ENCODE peak calls at places on chromosome 5, in five cellular contexts. One of them, this sample, is unnamed.

GRCh38 chr5:169416583-169417196 is 115.8 kb upstream of the SLIT3 start:
- DNase-seq in uterus: peak
- DNase-seq in BJ: no peak
- DNase-seq in right atrium auricular region: peak
- DNase-seq in neural progenitor cell: peak
- DNase-seq in this sample: peak

GRCh38 chr5:55187370-55187769 is 14.4 kb upstream of the CDC20B start:
- DNase-seq in uterus: no peak
- DNase-seq in BJ: no peak
- DNase-seq in right atrium auricular region: no peak
- DNase-seq in neural progenitor cell: peak
- DNase-seq in this sample: peak

GRCh38 chr5:159582756-159583523 is 252.7 kb upstream of the IL12B start:
- DNase-seq in uterus: no peak
- DNase-seq in BJ: no peak
- DNase-seq in right atrium auricular region: no peak
- DNase-seq in neural progenitor cell: no peak
- DNase-seq in this sample: peak

GRCh38 chr5:34957857-34958690 is 28.7 kb downstream of the DNAJC21 start:
- DNase-seq in uterus: peak
- DNase-seq in BJ: no peak
- DNase-seq in right atrium auricular region: no peak
- DNase-seq in neural progenitor cell: peak
- DNase-seq in this sample: peak

GRCh38 chr5:14322437-14323187 is 179.5 kb downstream of the TRIO start:
- DNase-seq in uterus: no peak
- DNase-seq in BJ: no peak
- DNase-seq in right atrium auricular region: no peak
- DNase-seq in neural progenitor cell: no peak
- DNase-seq in this sample: no peak

GRCh38 chr5:106521701-106522100 is 1149.0 kb downstream of the EFNA5 start:
- DNase-seq in uterus: no peak
- DNase-seq in BJ: no peak
- DNase-seq in right atrium auricular region: no peak
- DNase-seq in neural progenitor cell: no peak
- DNase-seq in this sample: peak

GRCh38 chr5:135310328-135310989 is 88.6 kb downstream of the MACROH2A1 start:
- DNase-seq in uterus: no peak
- DNase-seq in BJ: peak
- DNase-seq in right atrium auricular region: no peak
- DNase-seq in neural progenitor cell: no peak
- DNase-seq in this sample: peak

GRCh38 chr5:152584103-152584502 is 179.0 kb upstream of the NMUR2 start:
- DNase-seq in uterus: no peak
- DNase-seq in BJ: no peak
- DNase-seq in right atrium auricular region: no peak
- DNase-seq in neural progenitor cell: no peak
- DNase-seq in this sample: no peak

GRCh38 chr5:105968961-105969360 is 1701.8 kb downstream of the EFNA5 start:
- DNase-seq in uterus: no peak
- DNase-seq in BJ: no peak
- DNase-seq in right atrium auricular region: no peak
- DNase-seq in neural progenitor cell: no peak
- DNase-seq in this sample: peak

GRCh38 chr5:135549413-135549812 is 13.6 kb upstream of the NEUROG1 start:
- DNase-seq in uterus: no peak
- DNase-seq in BJ: no peak
- DNase-seq in right atrium auricular region: no peak
- DNase-seq in neural progenitor cell: no peak
- DNase-seq in this sample: no peak

GRCh38 chr5:59099270-59099994 is 516.6 kb downstream of the RAB3C start:
- DNase-seq in uterus: no peak
- DNase-seq in BJ: no peak
- DNase-seq in right atrium auricular region: no peak
- DNase-seq in neural progenitor cell: no peak
- DNase-seq in this sample: peak

GRCh38 chr5:77867914-77868313 is 91.8 kb upstream of the TBCA start:
- DNase-seq in uterus: no peak
- DNase-seq in BJ: no peak
- DNase-seq in right atrium auricular region: no peak
- DNase-seq in neural progenitor cell: no peak
- DNase-seq in this sample: no peak

GRCh38 chr5:172453206-172453985 is 929 bp downstream of the SH3PXD2B start:
- DNase-seq in uterus: peak
- DNase-seq in BJ: peak
- DNase-seq in right atrium auricular region: no peak
- DNase-seq in neural progenitor cell: peak
- DNase-seq in this sample: peak

GRCh38 chr5:112344540-112344939 is 74.5 kb downstream of the EPB41L4A start:
- DNase-seq in uterus: no peak
- DNase-seq in BJ: no peak
- DNase-seq in right atrium auricular region: no peak
- DNase-seq in neural progenitor cell: no peak
- DNase-seq in this sample: no peak

GRCh38 chr5:96370981-96371380 is 62.1 kb downstream of the PCSK1 start:
- DNase-seq in uterus: no peak
- DNase-seq in BJ: no peak
- DNase-seq in right atrium auricular region: no peak
- DNase-seq in neural progenitor cell: no peak
- DNase-seq in this sample: no peak

GRCh38 chr5:54309751-54310432 is 481 bp downstream of the ARL15 start:
- DNase-seq in uterus: peak
- DNase-seq in BJ: no peak
- DNase-seq in right atrium auricular region: peak
- DNase-seq in neural progenitor cell: peak
- DNase-seq in this sample: peak

GRCh38 chr5:57858905-57859304 is 376.3 kb upstream of the ACTBL2 start:
- DNase-seq in uterus: no peak
- DNase-seq in BJ: no peak
- DNase-seq in right atrium auricular region: no peak
- DNase-seq in neural progenitor cell: no peak
- DNase-seq in this sample: peak

GRCh38 chr5:124736814-124737186 is 9.6 kb downstream of the ZNF608 start:
- DNase-seq in uterus: no peak
- DNase-seq in BJ: no peak
- DNase-seq in right atrium auricular region: no peak
- DNase-seq in neural progenitor cell: no peak
- DNase-seq in this sample: no peak

GRCh38 chr5:154285661-154286408 is 95.3 kb downstream of the GALNT10 start:
- DNase-seq in uterus: no peak
- DNase-seq in BJ: no peak
- DNase-seq in right atrium auricular region: no peak
- DNase-seq in neural progenitor cell: peak
- DNase-seq in this sample: peak

GRCh38 chr5:126454081-126454480 is 30.9 kb downstream of the GRAMD2B start:
- DNase-seq in uterus: no peak
- DNase-seq in BJ: no peak
- DNase-seq in right atrium auricular region: no peak
- DNase-seq in neural progenitor cell: no peak
- DNase-seq in this sample: peak

GRCh38 chr5:17445185-17445584 is 52.8 kb upstream of the TAF11L2 start:
- DNase-seq in uterus: no peak
- DNase-seq in BJ: no peak
- DNase-seq in right atrium auricular region: no peak
- DNase-seq in neural progenitor cell: no peak
- DNase-seq in this sample: no peak

GRCh38 chr5:1730487-1730847 is 69.2 kb downstream of the MRPL36 start:
- DNase-seq in uterus: no peak
- DNase-seq in BJ: no peak
- DNase-seq in right atrium auricular region: peak
- DNase-seq in neural progenitor cell: no peak
- DNase-seq in this sample: no peak

GRCh38 chr5:35881758-35882157 is 25.1 kb downstream of the IL7R start:
- DNase-seq in uterus: no peak
- DNase-seq in BJ: no peak
- DNase-seq in right atrium auricular region: no peak
- DNase-seq in neural progenitor cell: no peak
- DNase-seq in this sample: no peak

GRCh38 chr5:121890297-121890858 is 38.7 kb downstream of the FTMT start:
- DNase-seq in uterus: no peak
- DNase-seq in BJ: no peak
- DNase-seq in right atrium auricular region: no peak
- DNase-seq in neural progenitor cell: peak
- DNase-seq in this sample: no peak

GRCh38 chr5:39080597-39081204 is 6.5 kb upstream of the RICTOR start:
- DNase-seq in uterus: peak
- DNase-seq in BJ: no peak
- DNase-seq in right atrium auricular region: peak
- DNase-seq in neural progenitor cell: peak
- DNase-seq in this sample: peak

GRCh38 chr5:158205992-158206391 is 347.0 kb upstream of the CLINT1 start:
- DNase-seq in uterus: no peak
- DNase-seq in BJ: no peak
- DNase-seq in right atrium auricular region: no peak
- DNase-seq in neural progenitor cell: no peak
- DNase-seq in this sample: no peak

GRCh38 chr5:177432143-177432904 is 5.8 kb downstream of the GRK6 start:
- DNase-seq in uterus: no peak
- DNase-seq in BJ: no peak
- DNase-seq in right atrium auricular region: no peak
- DNase-seq in neural progenitor cell: no peak
- DNase-seq in this sample: no peak
- H3K4me3 ChIP-seq in uterus: no peak
- H3K4me3 ChIP-seq in BJ: no peak
- H3K4me3 ChIP-seq in right atrium auricular region: no peak
- H3K4me3 ChIP-seq in neural progenitor cell: no peak
- H3K4me3 ChIP-seq in this sample: no peak

GRCh38 chr5:179833056-179833708 is 12.5 kb downstream of the SQSTM1 start:
- DNase-seq in uterus: no peak
- DNase-seq in BJ: no peak
- DNase-seq in right atrium auricular region: no peak
- DNase-seq in neural progenitor cell: no peak
- DNase-seq in this sample: no peak

GRCh38 chr5:179833709-179834070 is 13.0 kb downstream of the SQSTM1 start:
- DNase-seq in uterus: no peak
- DNase-seq in BJ: no peak
- DNase-seq in right atrium auricular region: no peak
- DNase-seq in neural progenitor cell: no peak
- DNase-seq in this sample: no peak

GRCh38 chr5:179829732-179830435 is 9.2 kb downstream of the SQSTM1 start:
- DNase-seq in uterus: no peak
- DNase-seq in BJ: no peak
- DNase-seq in right atrium auricular region: no peak
- DNase-seq in neural progenitor cell: no peak
- DNase-seq in this sample: no peak

GRCh38 chr5:179834120-179834519 is 13.4 kb downstream of the SQSTM1 start:
- DNase-seq in uterus: no peak
- DNase-seq in BJ: no peak
- DNase-seq in right atrium auricular region: no peak
- DNase-seq in neural progenitor cell: no peak
- DNase-seq in this sample: no peak

GRCh38 chr5:179832039-179832745 is 11.5 kb downstream of the SQSTM1 start:
- DNase-seq in uterus: no peak
- DNase-seq in BJ: no peak
- DNase-seq in right atrium auricular region: no peak
- DNase-seq in neural progenitor cell: no peak
- DNase-seq in this sample: no peak
- TF ChIP-seq CTCF in uterus: no peak
- TF ChIP-seq CTCF in BJ: no peak
- TF ChIP-seq CTCF in right atrium auricular region: no peak
- TF ChIP-seq CTCF in neural progenitor cell: no peak
- TF ChIP-seq CTCF in this sample: no peak

DNA sequence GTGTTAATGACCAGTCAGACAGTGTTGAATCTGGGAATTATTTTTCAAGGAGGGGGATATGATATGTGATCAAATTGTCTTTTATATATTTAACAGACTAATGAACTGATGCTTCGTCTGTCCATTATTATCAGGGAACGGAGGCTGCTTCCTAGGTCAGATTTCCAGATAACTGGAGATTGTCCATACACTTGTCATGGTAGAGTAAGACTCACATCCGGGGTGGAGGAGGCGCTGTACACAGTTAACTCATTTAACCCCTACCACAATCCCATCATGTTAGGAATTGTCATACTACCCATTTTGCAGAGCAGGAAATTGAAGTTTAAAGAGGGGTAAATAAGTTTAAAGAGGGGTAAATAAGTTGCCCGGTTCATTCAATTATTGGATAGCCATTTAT is 55.9 kb downstream of the ARHGAP26 start:
- DNase-seq in uterus: no peak
- DNase-seq in BJ: no peak
- DNase-seq in right atrium auricular region: no peak
- DNase-seq in neural progenitor cell: no peak
- DNase-seq in this sample: no peak
- H3K4me3 ChIP-seq in uterus: no peak
- H3K4me3 ChIP-seq in BJ: no peak
- H3K4me3 ChIP-seq in right atrium auricular region: no peak
- H3K4me3 ChIP-seq in neural progenitor cell: no peak
- H3K4me3 ChIP-seq in this sample: no peak

GRCh38 chr5:123545506-123545905 is 33.5 kb downstream of the CSNK1G3 start:
- DNase-seq in uterus: no peak
- DNase-seq in BJ: no peak
- DNase-seq in right atrium auricular region: no peak
- DNase-seq in neural progenitor cell: peak
- DNase-seq in this sample: peak
- TF ChIP-seq CTCF in uterus: no peak
- TF ChIP-seq CTCF in BJ: peak
- TF ChIP-seq CTCF in right atrium auricular region: peak
- TF ChIP-seq CTCF in neural progenitor cell: peak
- TF ChIP-seq CTCF in this sample: peak

GRCh38 chr5:81234801-81235200 is 1.7 kb downstream of the CKMT2 start:
- DNase-seq in uterus: no peak
- DNase-seq in BJ: no peak
- DNase-seq in right atrium auricular region: no peak
- DNase-seq in neural progenitor cell: no peak
- DNase-seq in this sample: no peak
- H3K4me3 ChIP-seq in uterus: no peak
- H3K4me3 ChIP-seq in BJ: no peak
- H3K4me3 ChIP-seq in right atrium auricular region: peak
- H3K4me3 ChIP-seq in neural progenitor cell: no peak
- H3K4me3 ChIP-seq in this sample: no peak

GRCh38 chr5:142482207-142482606 is 157.4 kb upstream of the SPRY4 start:
- DNase-seq in uterus: no peak
- DNase-seq in BJ: no peak
- DNase-seq in right atrium auricular region: no peak
- DNase-seq in neural progenitor cell: no peak
- DNase-seq in this sample: no peak
- TF ChIP-seq CTCF in uterus: no peak
- TF ChIP-seq CTCF in BJ: no peak
- TF ChIP-seq CTCF in right atrium auricular region: no peak
- TF ChIP-seq CTCF in neural progenitor cell: no peak
- TF ChIP-seq CTCF in this sample: no peak

DNA sequence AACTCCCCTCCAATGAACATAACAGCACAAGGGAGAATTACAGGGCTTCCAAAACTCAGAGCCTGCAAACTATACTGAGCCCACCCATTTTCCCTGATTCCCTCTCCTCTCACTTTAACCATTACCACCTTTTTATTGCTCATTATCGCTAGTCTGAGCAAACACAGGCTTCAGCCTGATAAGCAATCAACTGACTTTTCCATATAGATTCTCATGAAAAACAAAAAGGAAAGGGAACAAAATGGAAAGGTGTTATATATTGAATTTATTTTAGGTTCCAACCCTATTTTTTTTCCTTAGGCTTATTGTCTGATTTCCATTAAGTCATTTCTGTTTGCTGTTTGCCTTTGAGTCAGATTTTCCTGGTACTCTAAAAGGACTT is 27.9 kb downstream of the SEMA6A start:
- DNase-seq in uterus: no peak
- DNase-seq in BJ: no peak
- DNase-seq in right atrium auricular region: no peak
- DNase-seq in neural progenitor cell: no peak
- DNase-seq in this sample: no peak
- H3K4me3 ChIP-seq in uterus: no peak
- H3K4me3 ChIP-seq in BJ: no peak
- H3K4me3 ChIP-seq in right atrium auricular region: no peak
- H3K4me3 ChIP-seq in neural progenitor cell: no peak
- H3K4me3 ChIP-seq in this sample: no peak

GRCh38 chr5:28710360-28710759 is 1672.0 kb upstream of the CDH9 start:
- DNase-seq in uterus: no peak
- DNase-seq in BJ: no peak
- DNase-seq in right atrium auricular region: no peak
- DNase-seq in neural progenitor cell: no peak
- DNase-seq in this sample: no peak
- TF ChIP-seq CTCF in uterus: no peak
- TF ChIP-seq CTCF in BJ: no peak
- TF ChIP-seq CTCF in right atrium auricular region: no peak
- TF ChIP-seq CTCF in neural progenitor cell: peak
- TF ChIP-seq CTCF in this sample: no peak